ENCODE peak calls at places on chromosomes 3 and 15, in four cellular contexts. D is mesenchymal stem cell, Y is IMR-90, U is H1. X is an unnamed sample.

GRCh38 chr3:102132370-102132769 is 283.1 kb downstream of the NFKBIZ start:
- DNase-seq in D (peak), Y (no peak), U (no peak), X (no peak)

GRCh38 chr3:129617381-129618185 is 11.1 kb upstream of the PLXND1 start:
- DNase-seq in D (no peak), Y (no peak), U (no peak), X (no peak)

GRCh38 chr15:78444255-78444654 is 6.2 kb downstream of the IREB2 start:
- DNase-seq in D (no peak), Y (no peak), U (no peak), X (no peak)

GRCh38 chr3:194053136-194053535 is 82.8 kb upstream of the HES1 start:
- DNase-seq in D (no peak), Y (no peak), U (no peak), X (no peak)

GRCh38 chr3:149657796-149658443 is at the start of gene WWTR1:
- DNase-seq in D (peak), Y (peak), U (peak), X (peak)

GRCh38 chr3:46124216-46125143 is 83.6 kb downstream of the CCR1 start:
- DNase-seq in D (no peak), Y (peak), U (no peak), X (no peak)

GRCh38 chr3:135759651-135760050 is 205.9 kb upstream of the PPP2R3A start:
- DNase-seq in D (no peak), Y (no peak), U (no peak), X (no peak)

GRCh38 chr3:159637895-159638542 is 350.6 kb upstream of the IL12A start:
- DNase-seq in D (peak), Y (peak), U (no peak), X (no peak)

GRCh38 chr15:67043939-67044771 is 21.2 kb upstream of the SMAD3 start:
- DNase-seq in D (peak), Y (peak), U (no peak), X (no peak)

GRCh38 chr3:185585523-185585861 is 603 bp upstream of the SENP2 start:
- DNase-seq in D (no peak), Y (no peak), U (no peak), X (no peak)

GRCh38 chr3:139610886-139611285 is 66.9 kb downstream of the NMNAT3 start:
- DNase-seq in D (no peak), Y (no peak), U (no peak), X (no peak)

GRCh38 chr15:42146551-42147430 is 9.6 kb downstream of the PLA2G4F start:
- DNase-seq in D (no peak), Y (no peak), U (no peak), X (no peak)

GRCh38 chr15:94620632-94621031 is 389.3 kb downstream of the MCTP2 start:
- DNase-seq in D (no peak), Y (no peak), U (no peak), X (no peak)

GRCh38 chr15:75694241-75695182 is 18.1 kb downstream of the CSPG4 start:
- DNase-seq in D (peak), Y (peak), U (no peak), X (no peak)

GRCh38 chr3:132083583-132084372 is 49.0 kb upstream of the CPNE4 start:
- DNase-seq in D (no peak), Y (no peak), U (no peak), X (no peak)

GRCh38 chr15:74315626-74316025 is 51.8 kb downstream of the CYP11A1 start:
- DNase-seq in D (no peak), Y (no peak), U (no peak), X (no peak)

GRCh38 chr15:37891754-37892368 is 42.6 kb upstream of the TMCO5A start:
- DNase-seq in D (peak), Y (peak), U (no peak), X (peak)

GRCh38 chr3:107868449-107868848 is 222.4 kb downstream of the CD47 start:
- DNase-seq in D (no peak), Y (no peak), U (no peak), X (no peak)

GRCh38 chr15:73677146-73677607 is 7.0 kb upstream of the CD276 start:
- DNase-seq in D (peak), Y (peak), U (no peak), X (peak)

GRCh38 chr3:155441506-155441905 is 148.0 kb upstream of the STRIT1 start:
- DNase-seq in D (no peak), Y (no peak), U (no peak), X (no peak)

GRCh38 chr3:118472586-118472985 is 562.1 kb downstream of the IGSF11 start:
- DNase-seq in D (peak), Y (no peak), U (no peak), X (no peak)

GRCh38 chr3:35383719-35384555 is 255.4 kb upstream of the ARPP21 start:
- DNase-seq in D (peak), Y (no peak), U (no peak), X (no peak)

GRCh38 chr3:12630292-12630691 is 33.6 kb downstream of the RAF1 start:
- DNase-seq in D (no peak), Y (no peak), U (no peak), X (no peak)

GRCh38 chr3:1954632-1955031 is 144.0 kb upstream of the CNTN4 start:
- DNase-seq in D (no peak), Y (no peak), U (no peak), X (no peak)

GRCh38 chr15:31305375-31305774 is 21.3 kb upstream of the KLF13 start:
- DNase-seq in D (no peak), Y (no peak), U (no peak), X (no peak)

GRCh38 chr15:68157074-68157473 is 48.1 kb downstream of the CALML4 start:
- DNase-seq in D (no peak), Y (no peak), U (no peak), X (no peak)

GRCh38 chr3:149512073-149512782 is 37.7 kb downstream of the TM4SF4 start:
- DNase-seq in D (peak), Y (peak), U (no peak), X (peak)

GRCh38 chr3:73883497-73883896 is 258.8 kb upstream of the PDZRN3 start:
- DNase-seq in D (no peak), Y (no peak), U (no peak), X (no peak)

GRCh38 chr3:73885862-73886261 is 261.1 kb upstream of the PDZRN3 start:
- DNase-seq in D (no peak), Y (no peak), U (no peak), X (no peak)
- H3K9ac ChIP-seq in D (no peak), Y (no peak), U (no peak), X (no peak)

GRCh38 chr3:65200312-65200711 is 512.5 kb upstream of the ADAMTS9 start:
- DNase-seq in D (no peak), Y (no peak), U (no peak), X (no peak)
- H3K14ac ChIP-seq in D (no peak), Y (no peak), U (no peak), X (no peak)

GRCh38 chr3:133659806-133660205 is 1.9 kb downstream of the TOPBP1 start:
- DNase-seq in D (no peak), Y (no peak), U (no peak), X (no peak)
- H3K9ac ChIP-seq in D (peak), Y (no peak), U (no peak), X (no peak)

DNA sequence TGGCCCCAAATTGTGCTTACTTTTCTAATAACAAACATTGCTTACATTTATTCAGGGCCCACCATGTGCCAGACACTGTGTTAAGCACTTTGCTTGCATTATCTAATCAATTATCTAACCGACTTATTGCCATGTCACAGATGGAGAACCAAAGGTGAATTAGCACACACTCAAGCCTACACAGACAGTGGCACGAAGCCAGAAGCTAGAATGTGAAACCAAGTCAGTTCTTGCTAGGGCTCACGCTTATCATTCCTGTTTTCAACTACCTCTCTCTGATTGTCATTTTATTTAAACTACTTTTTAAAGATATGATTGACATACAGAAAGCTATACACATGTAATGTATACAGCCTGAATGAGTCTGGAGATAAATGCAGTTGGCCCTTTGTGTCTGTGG is 215.7 kb upstream of the CFAP20DC start:
- DNase-seq in D (peak), Y (no peak), U (no peak), X (no peak)
- H3K14ac ChIP-seq in D (no peak), Y (no peak), U (no peak), X (no peak)

GRCh38 chr3:127112796-127113570 is 79.9 kb upstream of the PRR23E start:
- DNase-seq in D (no peak), Y (no peak), U (no peak), X (no peak)
- H3K9ac ChIP-seq in D (no peak), Y (no peak), U (no peak), X (no peak)

GRCh38 chr3:41075958-41076357 is 123.3 kb upstream of the CTNNB1 start:
- DNase-seq in D (peak), Y (no peak), U (no peak), X (no peak)
- H3K14ac ChIP-seq in D (no peak), Y (no peak), U (no peak), X (no peak)